ENCODE peak calls at places on chromosome 12, in eight cellular contexts. H is frontal cortex; D is DMS153; J is stimulated activated CD4-positive, alpha-beta T cell treated with anti-CD3 and anti-CD28 coated beads, Interleukin-2, amount 100 ng/mL, for 48 hours; V is PC-9; S is Calu3; F is hypothalamus; K is transverse colon. M is an unnamed sample.

GRCh38 chr12:19105468-19105867 is 24.1 kb upstream of the PLEKHA5 start:
- DNase-seq in D (no peak), S (no peak), F (no peak), V (no peak), H (no peak), K (no peak), J (no peak), M (no peak)

GRCh38 chr12:62006076-62006732 is 254.0 kb upstream of the USP15 start:
- DNase-seq in S (peak; percentile 45), K (no peak), D (no peak), J (no peak), F (no peak), V (peak; percentile 5), H (no peak), M (peak; percentile 42)

GRCh38 chr12:57063991-57064725 is 14.2 kb upstream of the MYO1A start:
- DNase-seq in S (no peak), D (no peak), K (no peak), V (no peak), H (no peak), F (no peak), J (peak; percentile 25), M (no peak)

GRCh38 chr12:7127916-7128626 is 618 bp downstream of the RBP5 start:
- DNase-seq in S (no peak), D (no peak), K (no peak), V (no peak), H (no peak), J (no peak), F (no peak), M (no peak)

GRCh38 chr12:127822743-127823433 is 444.1 kb upstream of the TMEM132C start:
- DNase-seq in V (no peak), J (no peak), H (no peak), D (no peak), S (no peak), F (peak; percentile 7), K (no peak), M (peak; percentile 61)

GRCh38 chr12:104494137-104494815 is 37.5 kb downstream of the CHST11 start:
- DNase-seq in S (no peak), F (no peak), K (no peak), V (no peak), D (no peak), J (peak; percentile 63), H (no peak), M (peak; percentile 34)

GRCh38 chr12:94994312-94994711 is 9.2 kb downstream of the NDUFA12 start:
- DNase-seq in S (peak; percentile 11), K (no peak), H (no peak), V (peak; percentile 35), D (no peak), J (no peak), F (no peak), M (peak; percentile 80)

GRCh38 chr12:41436076-41436475 is 248.0 kb downstream of the PDZRN4 start:
- DNase-seq in F (no peak), K (no peak), J (no peak), V (no peak), S (no peak), H (no peak), D (no peak), M (no peak)

GRCh38 chr12:122888232-122888752 is 7.6 kb downstream of the VPS37B start:
- DNase-seq in K (peak; percentile 78), F (no peak), D (peak; percentile 85), V (peak; percentile 86), S (peak; percentile 91), J (no peak), H (no peak), M (peak; percentile 81)

GRCh38 chr12:120103371-120103770 is 13.2 kb downstream of the RAB35 start:
- DNase-seq in S (no peak), V (no peak), F (no peak), K (no peak), J (no peak), H (no peak), D (no peak), M (no peak)

GRCh38 chr12:130752692-130753230 is 36.7 kb upstream of the RIMBP2 start:
- DNase-seq in V (no peak), F (no peak), H (no peak), J (no peak), D (no peak), S (no peak), K (no peak), M (no peak)

GRCh38 chr12:40907115-40907521 is 214.9 kb downstream of the CNTN1 start:
- DNase-seq in J (no peak), S (peak; percentile 54), H (no peak), K (no peak), D (no peak), V (peak; percentile 23), F (no peak), M (peak; percentile 41)

GRCh38 chr12:49227701-49228100 is 37.2 kb upstream of the TUBA1C start:
- DNase-seq in F (no peak), D (no peak), H (no peak), S (no peak), V (no peak), K (no peak), J (no peak), M (no peak)

M was measured in astrocyte of the spinal cord.